ENCODE peak calls at places on chromosome 7, in seven cellular contexts. X, K, G, Y, T, Z and B are unnamed samples.

GRCh38 chr7:13878154-13878553 is 111.3 kb downstream of the ETV1 start:
- DNase-seq in X (no peak), K (no peak), G (no peak), Y (no peak), T (no peak), Z (no peak), B (no peak)

GRCh38 chr7:112830769-112831168 is 40.6 kb upstream of the TMEM168 start:
- DNase-seq in X (no peak), K (no peak), G (no peak), Y (no peak), T (no peak), Z (no peak), B (no peak)

GRCh38 chr7:143910473-143911248 is 8.7 kb upstream of the TCAF1 start:
- DNase-seq in X (no peak), K (no peak), G (no peak), Y (no peak), T (no peak), Z (peak; percentile 21), B (no peak)

GRCh38 chr7:2567663-2568238 is 9.0 kb downstream of the IQCE start:
- DNase-seq in X (peak; percentile 76), K (no peak), G (no peak), Y (peak; percentile 81), T (no peak), Z (peak; percentile 53), B (no peak)

GRCh38 chr7:112272921-112273561 is 66.5 kb downstream of the ZNF277 start:
- DNase-seq in X (no peak), K (no peak), G (no peak), Y (peak; percentile 29), T (no peak), Z (peak; percentile 9), B (no peak)

GRCh38 chr7:151695856-151696555 is 176.3 kb upstream of the RHEB start:
- DNase-seq in X (peak; percentile 20), K (peak; percentile 87), G (no peak), Y (no peak), T (no peak), Z (no peak), B (no peak)

GRCh38 chr7:13540429-13540828 is 449.0 kb downstream of the ETV1 start:
- DNase-seq in X (no peak), K (no peak), G (no peak), Y (peak; percentile 68), T (no peak), Z (peak; percentile 80), B (no peak)

GRCh38 chr7:148697950-148698396 is 730 bp upstream of the CUL1 start:
- DNase-seq in X (no peak), K (no peak), G (no peak), Y (no peak), T (no peak), Z (peak; percentile 25), B (no peak)

GRCh38 chr7:92843034-92843760 is 6.8 kb upstream of the CDK6 start:
- DNase-seq in X (no peak), K (no peak), G (no peak), Y (no peak), T (no peak), Z (no peak), B (no peak)

DNA sequence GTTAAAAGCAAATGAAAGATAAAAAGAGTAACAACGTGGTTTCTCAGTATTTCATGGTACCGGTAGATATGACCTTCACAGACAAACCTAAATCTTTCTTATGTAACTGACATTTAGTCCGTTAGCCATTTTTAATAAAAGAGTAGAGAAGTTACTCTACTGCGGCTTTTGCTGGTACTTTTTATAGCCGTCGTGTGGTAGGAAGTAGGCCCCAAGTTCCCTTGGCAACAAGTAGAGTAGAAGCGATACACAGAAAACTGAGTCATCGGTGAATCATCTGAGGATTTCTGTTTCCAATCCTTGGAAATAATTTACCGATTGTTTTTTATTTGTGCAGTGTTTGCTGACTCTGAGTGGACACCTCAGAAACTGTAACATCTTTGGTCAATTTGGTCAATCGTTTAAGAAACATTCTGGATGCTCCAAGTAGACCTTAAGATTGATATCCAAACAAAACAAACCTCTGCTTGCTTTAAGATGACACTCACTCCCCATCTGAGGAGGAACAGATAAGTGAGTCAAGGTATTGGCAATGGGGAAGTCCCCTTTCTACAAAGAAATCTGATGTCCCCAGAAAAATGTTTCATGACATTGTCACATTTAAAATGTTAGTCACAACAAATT is 63.9 kb upstream of the AHR start:
- DNase-seq in X (no peak), K (peak; percentile 85), G (peak; percentile 87), Y (peak; percentile 94), T (no peak), Z (peak; percentile 96), B (peak; percentile 62)
- TF ChIP-seq CTCF in X (no peak), K (no peak), G (no peak), Y (no peak), T (peak; percentile 52), Z (no peak), B (no peak)

DNA sequence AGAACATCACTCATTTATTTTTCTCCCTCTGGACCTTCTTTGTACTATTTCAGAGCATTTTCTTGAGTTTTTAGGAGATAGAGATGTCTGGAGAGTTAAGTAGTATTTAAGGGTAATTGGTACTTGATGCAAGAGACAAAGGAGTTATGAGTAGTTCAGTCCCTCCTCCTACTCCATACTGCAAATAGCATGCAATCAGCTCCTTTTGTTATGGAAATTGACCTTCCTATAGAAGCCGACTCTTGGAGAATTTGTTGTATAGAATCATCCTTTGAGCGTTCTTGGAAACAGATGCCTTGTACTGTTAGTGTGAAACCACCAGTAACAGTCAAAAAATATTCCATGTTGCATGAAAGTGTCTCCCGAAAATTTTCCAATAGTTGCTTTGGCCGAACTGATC is 428.2 kb upstream of the GALNT17 start:
- DNase-seq in X (peak; percentile 43), K (no peak), G (no peak), Y (no peak), T (no peak), Z (no peak), B (no peak)
- H3K4me3 ChIP-seq in X (peak overlapping the region; percentile 6), K (no peak overlapping the region), G (no peak overlapping the region), Y (no peak overlapping the region), T (no peak overlapping the region), Z (no peak overlapping the region), B (no peak overlapping the region)

GRCh38 chr7:134878731-134879295 is 99.4 kb downstream of the CALD1 start:
- DNase-seq in X (no peak), K (no peak), G (no peak), Y (no peak), T (no peak), Z (no peak), B (no peak)
- TF ChIP-seq CTCF in X (no peak), K (peak; percentile 9), G (no peak), Y (no peak), T (no peak), Z (no peak), B (peak; percentile 28)

GRCh38 chr7:155377837-155378579 is 79.9 kb upstream of the EN2 start:
- DNase-seq in X (peak; percentile 69), K (peak; percentile 32), G (no peak), Y (peak; percentile 40), T (no peak), Z (no peak), B (no peak)
- H3K4me3 ChIP-seq in X (no peak overlapping the region), K (no peak overlapping the region), G (peak overlapping the region; percentile 32), Y (no peak overlapping the region), T (no peak overlapping the region), Z (no peak overlapping the region), B (no peak overlapping the region)

GRCh38 chr7:31145339-31145738 is 93.2 kb downstream of the ADCYAP1R1 start:
- DNase-seq in X (peak; percentile 52), K (no peak), G (peak; percentile 23), Y (no peak), T (no peak), Z (no peak), B (no peak)
- TF ChIP-seq CTCF in X (peak; percentile 55), K (no peak), G (no peak), Y (no peak), T (no peak), Z (no peak), B (no peak)

GRCh38 chr7:29274156-29275017 is 79.8 kb downstream of the CHN2 start:
- DNase-seq in X (no peak), K (no peak), G (no peak), Y (peak; percentile 65), T (no peak), Z (peak; percentile 74), B (no peak)

GRCh38 chr7:29276806-29277205 is 82.2 kb downstream of the CHN2 start:
- DNase-seq in X (no peak), K (no peak), G (no peak), Y (no peak), T (no peak), Z (no peak), B (no peak)

GRCh38 chr7:29275493-29275892 is 80.9 kb downstream of the CHN2 start:
- DNase-seq in X (no peak), K (no peak), G (no peak), Y (no peak), T (no peak), Z (no peak), B (no peak)

GRCh38 chr7:29277436-29278215 is 83.1 kb downstream of the CHN2 start:
- DNase-seq in X (no peak), K (no peak), G (no peak), Y (no peak), T (no peak), Z (no peak), B (no peak)

GRCh38 chr7:29275018-29275318 is 80.4 kb downstream of the CHN2 start:
- DNase-seq in X (no peak), K (no peak), G (no peak), Y (no peak), T (no peak), Z (no peak), B (no peak)
- H3K4me3 ChIP-seq in X (no peak overlapping the region), K (no peak overlapping the region), G (no peak overlapping the region), Y (no peak overlapping the region), T (no peak overlapping the region), Z (no peak overlapping the region), B (no peak overlapping the region)

DNA sequence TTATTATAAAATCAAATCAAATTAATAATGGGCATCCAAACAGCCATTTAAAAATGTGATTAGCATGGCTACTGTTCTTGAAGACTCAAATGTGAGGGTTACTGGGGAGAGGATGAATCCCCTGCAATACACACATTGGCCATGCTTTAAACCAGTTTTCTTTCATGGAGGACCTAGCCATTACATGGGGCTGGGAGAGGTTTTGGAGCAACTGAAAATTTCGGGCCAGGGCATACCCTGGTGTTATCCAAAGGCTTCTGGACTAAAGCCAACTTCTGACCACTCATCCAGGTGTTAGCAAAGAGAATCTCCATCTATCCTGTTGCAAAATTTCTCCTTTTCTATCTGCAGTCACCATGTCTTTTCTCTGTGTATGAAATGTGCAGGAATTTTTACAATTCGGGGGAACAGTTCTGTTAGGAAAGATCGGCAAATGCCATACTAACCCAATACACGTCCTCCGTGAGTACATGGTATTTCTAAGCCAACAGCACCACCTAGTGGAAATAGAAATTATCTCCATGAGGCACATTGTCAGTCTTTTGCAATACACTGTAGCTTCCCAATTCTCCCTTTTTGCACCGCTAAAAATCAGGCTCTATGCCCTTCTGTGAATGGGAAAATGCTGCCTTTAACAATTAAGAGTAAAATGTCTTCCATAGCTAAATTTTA is 47.0 kb upstream of the ZNF107 start:
- DNase-seq in X (peak; percentile 44), K (peak; percentile 44), G (peak; percentile 62), Y (peak; percentile 54), T (no peak), Z (peak; percentile 66), B (peak; percentile 5)
- TF ChIP-seq CTCF in X (peak; percentile 52), K (peak; percentile 62), G (peak; percentile 29), Y (peak; percentile 5), T (peak; percentile 15), Z (peak; percentile 20), B (peak; percentile 29)